ENCODE peak calls at places on chromosomes 2 and 18, in six cellular contexts. S is OCI-LY7, L is NB4, O is T-helper 2 cell, R is EH, Q is astrocyte. H is an unnamed sample.

GRCh38 chr2:69581774-69582581 is 61.6 kb downstream of the AAK1 start:
- DNase-seq in S (no peak), L (peak), O (peak), R (peak), Q (peak), H (peak)

GRCh38 chr2:237459741-237460174 is 27.3 kb upstream of the MLPH start:
- DNase-seq in S (no peak), L (no peak), O (no peak), R (peak), Q (peak), H (peak)

GRCh38 chr2:209663149-209663548 is 108.5 kb upstream of the UNC80 start:
- DNase-seq in S (no peak), L (peak), O (no peak), R (peak), Q (peak), H (no peak)

GRCh38 chr2:33437297-33437696 is 39.2 kb upstream of the RASGRP3 start:
- DNase-seq in S (no peak), L (no peak), O (no peak), R (peak), Q (peak), H (no peak)

GRCh38 chr2:111994042-111994441 is 61.0 kb upstream of the TMEM87B start:
- DNase-seq in S (no peak), L (no peak), O (no peak), R (no peak), Q (no peak), H (no peak)

GRCh38 chr2:892401-892800 is 58.2 kb upstream of the SNTG2 start:
- DNase-seq in S (no peak), L (no peak), O (no peak), R (no peak), Q (no peak), H (no peak)

GRCh38 chr2:205803507-205803906 is 121.2 kb downstream of the NRP2 start:
- DNase-seq in S (no peak), L (no peak), O (no peak), R (no peak), Q (no peak), H (no peak)

GRCh38 chr2:25534455-25534854 is 138.9 kb downstream of the DTNB start:
- DNase-seq in S (no peak), L (no peak), O (no peak), R (no peak), Q (no peak), H (no peak)

GRCh38 chr2:110755494-110756078 is 23.2 kb downstream of the ACOXL start:
- DNase-seq in S (peak), L (peak), O (no peak), R (peak), Q (peak), H (no peak)

GRCh38 chr2:2000018-2000733 is 255.9 kb upstream of the PXDN start:
- DNase-seq in S (no peak), L (no peak), O (no peak), R (no peak), Q (no peak), H (no peak)

GRCh38 chr2:10868021-10868420 is 43.7 kb upstream of the KCNF1 start:
- DNase-seq in S (no peak), L (no peak), O (no peak), R (no peak), Q (no peak), H (no peak)

GRCh38 chr18:44744206-44745180 is 63.8 kb downstream of the SETBP1 start:
- DNase-seq in S (no peak), L (no peak), O (no peak), R (no peak), Q (no peak), H (no peak)

GRCh38 chr2:158724803-158725271 is 70.3 kb upstream of the DAPL1 start:
- DNase-seq in S (no peak), L (no peak), O (no peak), R (no peak), Q (no peak), H (no peak)